ENCODE peak calls at places on chromosomes 6 and 20, in eight cellular contexts. X is PC-3; Y is fibroblast of villous mesenchyme; G is heart right ventricle; K is pancreas; W is CD8-positive, alpha-beta T cell; Q is HepG2; H is brain microvascular endothelial cell. L is an unnamed sample.

GRCh38 chr20:51400051-51400926 is 142.2 kb downstream of the NFATC2 start:
- DNase-seq in X (no peak), K (no peak), W (peak), G (no peak), H (no peak), Y (no peak), Q (no peak), L (peak)

GRCh38 chr6:105326838-105327745 is 75.8 kb downstream of the PREP start:
- DNase-seq in G (no peak), Q (no peak), K (peak), H (peak), W (no peak), Y (peak), X (peak), L (no peak)

GRCh38 chr20:4665591-4665990 is 56.1 kb upstream of the PRND start:
- DNase-seq in Q (no peak), K (no peak), H (no peak), Y (no peak), G (no peak), X (no peak), W (no peak), L (no peak)

GRCh38 chr20:20369353-20370086 is 1.6 kb downstream of the INSM1 start:
- DNase-seq in X (peak), H (no peak), W (no peak), Q (no peak), K (peak), Y (no peak), G (no peak), L (no peak)

GRCh38 chr6:15248451-15249370 is 2.8 kb downstream of the JARID2 start:
- DNase-seq in X (peak), Q (peak), W (peak), H (peak), K (peak), Y (peak), G (peak), L (peak)

GRCh38 chr6:139364302-139364981 is 10.0 kb downstream of the CITED2 start:
- DNase-seq in Q (no peak), H (no peak), W (no peak), X (peak), K (no peak), Y (peak), G (no peak), L (peak)

GRCh38 chr6:140858381-140858971 is 1274.2 kb upstream of the GJE1 start:
- DNase-seq in H (no peak), Y (no peak), Q (no peak), G (no peak), K (no peak), W (no peak), X (peak), L (no peak)

GRCh38 chr6:141808662-141809061 is 324.1 kb upstream of the GJE1 start:
- DNase-seq in Y (no peak), G (no peak), X (no peak), W (no peak), Q (no peak), K (no peak), H (no peak), L (no peak)

GRCh38 chr20:40339661-40340449 is 349.2 kb downstream of the MAFB start:
- DNase-seq in Y (peak), X (no peak), K (no peak), Q (no peak), H (no peak), G (peak), W (no peak), L (no peak)

GRCh38 chr20:40545478-40545877 is 143.6 kb downstream of the MAFB start:
- DNase-seq in K (no peak), G (no peak), H (no peak), Q (no peak), W (no peak), X (no peak), Y (no peak), L (no peak)

GRCh38 chr6:105882833-105883232 is 203.3 kb upstream of the PRDM1 start:
- DNase-seq in W (no peak), Q (no peak), X (no peak), G (no peak), K (no peak), Y (no peak), H (no peak), L (no peak)

GRCh38 chr6:154249499-154250298 is 106.9 kb downstream of the IPCEF1 start:
- DNase-seq in Q (no peak), K (no peak), X (no peak), H (no peak), G (no peak), Y (no peak), W (no peak), L (no peak)
- H3K4me3 ChIP-seq in Q (no peak), K (no peak), X (no peak), H (no peak), G (no peak), Y (no peak), W (peak), L (no peak)

DNA sequence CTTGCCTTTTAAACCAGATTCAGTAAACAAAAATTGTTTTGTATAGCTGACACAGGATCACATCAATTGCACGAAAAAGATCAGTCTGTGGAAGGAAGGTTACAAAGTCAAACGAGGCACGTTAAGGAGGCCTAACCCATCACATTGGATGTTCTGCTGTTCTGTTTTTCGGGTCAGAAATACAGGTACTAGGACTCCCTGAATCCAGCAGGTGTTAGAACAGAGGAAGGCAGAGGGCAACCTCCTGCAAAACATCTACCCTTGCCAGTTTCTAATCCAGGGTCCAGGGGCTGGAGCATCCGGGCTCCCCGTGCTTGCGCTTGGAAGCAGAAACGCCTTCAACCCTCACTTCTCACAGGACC is 64.6 kb downstream of the PLG start:
- DNase-seq in W (no peak), Q (no peak), X (no peak), Y (no peak), G (no peak), K (no peak), H (no peak), L (no peak)
- H3K4me3 ChIP-seq in W (no peak), Q (no peak), X (no peak), Y (no peak), G (peak), K (peak), H (no peak), L (no peak)

GRCh38 chr20:52971498-52972189 is 514 bp upstream of the TSHZ2 start:
- DNase-seq in K (no peak), Q (no peak), W (no peak), X (no peak), Y (no peak), H (no peak), G (no peak), L (no peak)

GRCh38 chr20:52972965-52973819 is 1.0 kb downstream of the TSHZ2 start:
- DNase-seq in G (peak), Q (no peak), K (no peak), H (no peak), Y (no peak), W (peak), X (no peak), L (no peak)

GRCh38 chr20:52972190-52972937 is at the start of gene TSHZ2:
- DNase-seq in Y (peak), H (peak), Q (peak), G (peak), K (peak), X (no peak), W (peak), L (peak)

GRCh38 chr20:52975024-52975732 is 3.0 kb downstream of the TSHZ2 start:
- DNase-seq in G (no peak), X (peak), Q (no peak), W (no peak), H (no peak), K (no peak), Y (no peak), L (no peak)

GRCh38 chr20:52974155-52974554 is 2.0 kb downstream of the TSHZ2 start:
- DNase-seq in G (no peak), X (no peak), H (no peak), W (no peak), Q (no peak), Y (no peak), K (no peak), L (no peak)
- H3K4me3 ChIP-seq in G (peak), X (no peak), H (no peak), W (no peak), Q (no peak), Y (peak), K (peak), L (no peak)

DNA sequence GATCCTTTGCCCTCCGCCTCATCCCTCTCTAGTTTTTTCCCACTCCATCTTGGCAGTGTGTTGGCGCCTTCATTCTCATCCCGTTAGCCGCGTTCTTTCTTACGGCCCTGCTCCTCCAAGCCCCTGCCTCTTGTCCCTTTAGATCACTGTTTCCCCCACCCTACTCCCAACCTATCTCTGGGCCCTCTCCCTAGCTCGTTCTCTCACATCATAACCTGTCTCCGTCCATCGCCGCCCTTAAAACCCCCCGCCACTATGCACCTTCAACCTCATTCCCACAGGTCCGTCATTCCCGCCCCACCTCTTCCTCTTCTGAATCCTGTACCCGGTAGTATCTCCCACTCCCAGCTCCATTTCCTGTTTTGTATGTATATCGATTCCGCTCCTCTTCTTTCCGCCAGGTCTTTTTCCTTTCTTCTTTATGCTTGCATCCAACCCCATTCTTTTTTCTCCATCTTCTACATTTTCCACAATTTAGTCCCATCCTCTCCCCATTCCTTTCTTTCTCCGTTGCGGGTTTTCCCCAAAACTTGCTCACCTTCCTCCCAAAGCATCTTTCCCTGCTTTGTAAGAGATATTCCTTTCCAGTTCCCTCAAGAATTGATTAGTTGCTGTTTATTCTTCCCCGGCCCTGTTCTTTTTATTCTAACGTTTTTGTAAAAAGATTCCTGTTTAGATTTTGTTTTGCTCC is 671 bp downstream of the EFHC1 start:
- DNase-seq in K (no peak), W (no peak), G (no peak), Q (peak), Y (peak), X (peak), H (peak), L (peak)
- H3K4me3 ChIP-seq in K (peak), W (peak), G (peak), Q (peak), Y (peak), X (peak), H (peak), L (peak)

DNA sequence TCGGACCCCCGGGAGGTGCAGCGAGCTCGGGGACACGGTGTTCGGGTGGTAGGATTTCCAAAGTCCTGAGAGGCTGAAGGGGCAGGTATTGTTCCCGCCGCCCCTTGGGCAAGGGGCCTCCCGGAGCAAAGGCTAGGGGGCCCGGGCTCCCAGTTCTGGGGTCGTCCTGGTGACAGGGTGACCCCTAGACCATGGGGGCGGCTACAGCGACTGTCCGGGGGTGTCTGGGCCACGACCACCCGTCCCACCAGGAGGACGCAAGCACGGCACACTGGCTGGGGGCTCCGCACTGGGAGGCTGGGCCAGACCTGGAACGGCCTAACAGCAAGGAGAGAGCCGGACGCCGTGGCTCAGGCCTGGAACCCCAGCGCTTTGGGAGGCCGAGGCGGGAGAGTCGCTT is 55.6 kb downstream of the PRR18 start:
- DNase-seq in W (no peak), Q (no peak), G (no peak), Y (no peak), K (no peak), H (no peak), X (no peak), L (no peak)
- H3K4me3 ChIP-seq in W (no peak), Q (no peak), G (no peak), Y (no peak), K (no peak), H (no peak), X (no peak), L (no peak)

DNA sequence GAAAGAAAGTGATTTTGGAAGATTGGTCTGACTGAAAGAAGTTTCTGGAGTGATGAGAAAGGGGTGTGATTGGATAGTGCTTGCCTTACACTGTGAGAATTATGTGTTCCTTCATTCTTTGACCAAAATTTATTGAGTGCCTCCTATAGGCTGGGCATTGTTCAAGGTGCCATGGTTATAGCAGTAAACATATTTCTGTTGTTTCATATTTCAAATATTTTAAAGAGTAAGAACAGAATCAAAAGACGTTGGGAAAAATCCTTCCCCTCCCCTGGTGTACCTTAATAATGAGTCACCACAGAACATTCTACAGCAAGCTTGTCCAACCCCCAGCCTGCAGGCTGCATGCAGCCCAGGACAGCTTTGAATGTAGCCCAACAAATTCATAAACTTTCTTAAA is 78.6 kb downstream of the GCLC start:
- DNase-seq in Q (no peak), Y (peak), X (peak), W (no peak), H (no peak), G (no peak), K (no peak), L (peak)
- H3K4me3 ChIP-seq in Q (no peak), Y (no peak), X (no peak), W (no peak), H (no peak), G (no peak), K (no peak), L (no peak)

GRCh38 chr6:135623979-135624378 is 126.4 kb upstream of the AHI1 start:
- DNase-seq in W (no peak), Q (no peak), G (no peak), X (no peak), H (no peak), K (no peak), Y (no peak), L (no peak)

GRCh38 chr6:135630789-135631376 is 133.3 kb upstream of the AHI1 start:
- DNase-seq in X (no peak), K (no peak), H (peak), Q (no peak), W (no peak), Y (no peak), G (no peak), L (peak)

GRCh38 chr6:135624402-135625297 is 127.1 kb upstream of the AHI1 start:
- DNase-seq in K (no peak), H (no peak), Q (no peak), Y (peak), W (no peak), G (no peak), X (no peak), L (no peak)

GRCh38 chr6:135627092-135627715 is 129.7 kb upstream of the AHI1 start:
- DNase-seq in Q (no peak), H (no peak), Y (no peak), W (no peak), K (no peak), G (no peak), X (no peak), L (no peak)
- H3K4me3 ChIP-seq in Q (no peak), H (no peak), Y (no peak), W (no peak), K (no peak), G (no peak), X (no peak), L (no peak)